ENCODE peak calls at places on chromosomes 12 and 14, in seven cellular contexts. One of them, this sample, is unnamed.

GRCh38 chr12:122437656-122438121 is 15.2 kb upstream of the CLIP1 start:
- DNase-seq in fibroblast of lung: peak; percentile 83
- DNase-seq in adrenal gland: peak; percentile 83
- DNase-seq in right atrium auricular region: peak; percentile 73
- DNase-seq in IMR-90: peak; percentile 84
- DNase-seq in keratinocyte: no peak
- DNase-seq in upper lobe of right lung: peak; percentile 65
- DNase-seq in this sample: no peak

GRCh38 chr12:113271853-113272561 is 50.7 kb downstream of the TPCN1 start:
- DNase-seq in adrenal gland: peak; percentile 92
- DNase-seq in keratinocyte: no peak
- DNase-seq in fibroblast of lung: peak; percentile 80
- DNase-seq in upper lobe of right lung: peak; percentile 85
- DNase-seq in IMR-90: peak; percentile 83
- DNase-seq in right atrium auricular region: peak; percentile 94
- DNase-seq in this sample: no peak

GRCh38 chr12:80187660-80188090 is 88.3 kb downstream of the OTOGL start:
- DNase-seq in keratinocyte: no peak
- DNase-seq in upper lobe of right lung: no peak
- DNase-seq in right atrium auricular region: no peak
- DNase-seq in adrenal gland: peak; percentile 38
- DNase-seq in IMR-90: peak; percentile 41
- DNase-seq in fibroblast of lung: peak; percentile 67
- DNase-seq in this sample: no peak

GRCh38 chr12:129788506-129788905 is 115.3 kb downstream of the TMEM132D start:
- DNase-seq in keratinocyte: no peak
- DNase-seq in upper lobe of right lung: no peak
- DNase-seq in IMR-90: no peak
- DNase-seq in fibroblast of lung: peak; percentile 83
- DNase-seq in adrenal gland: no peak
- DNase-seq in right atrium auricular region: no peak
- DNase-seq in this sample: no peak

GRCh38 chr14:71143391-71144290 is 236.4 kb downstream of the PCNX1 start:
- DNase-seq in upper lobe of right lung: no peak
- DNase-seq in IMR-90: peak; percentile 80
- DNase-seq in adrenal gland: peak; percentile 74
- DNase-seq in right atrium auricular region: no peak
- DNase-seq in keratinocyte: peak; percentile 93
- DNase-seq in fibroblast of lung: peak; percentile 94
- DNase-seq in this sample: no peak

GRCh38 chr14:42742084-42742483 is 1135.4 kb downstream of the LRFN5 start:
- DNase-seq in right atrium auricular region: no peak
- DNase-seq in keratinocyte: no peak
- DNase-seq in adrenal gland: no peak
- DNase-seq in fibroblast of lung: no peak
- DNase-seq in IMR-90: no peak
- DNase-seq in upper lobe of right lung: no peak
- DNase-seq in this sample: no peak

GRCh38 chr12:75908961-75909699 is 122.4 kb downstream of the PHLDA1 start:
- DNase-seq in fibroblast of lung: peak; percentile 79
- DNase-seq in IMR-90: peak; percentile 82
- DNase-seq in adrenal gland: peak; percentile 83
- DNase-seq in right atrium auricular region: peak; percentile 62
- DNase-seq in keratinocyte: no peak
- DNase-seq in upper lobe of right lung: no peak
- DNase-seq in this sample: no peak

GRCh38 chr12:112992541-112993398 is 14.5 kb downstream of the OAS2 start:
- DNase-seq in fibroblast of lung: peak; percentile 32
- DNase-seq in right atrium auricular region: peak; percentile 68
- DNase-seq in upper lobe of right lung: no peak
- DNase-seq in adrenal gland: peak; percentile 81
- DNase-seq in keratinocyte: peak; percentile 41
- DNase-seq in IMR-90: peak; percentile 53
- DNase-seq in this sample: no peak

GRCh38 chr12:8018666-8019581 is 13.6 kb upstream of the FOXJ2 start:
- DNase-seq in upper lobe of right lung: no peak
- DNase-seq in keratinocyte: no peak
- DNase-seq in adrenal gland: no peak
- DNase-seq in fibroblast of lung: peak; percentile 16
- DNase-seq in right atrium auricular region: no peak
- DNase-seq in IMR-90: no peak
- DNase-seq in this sample: no peak

GRCh38 chr14:104357689-104358527 is 219.5 kb downstream of the KIF26A start:
- DNase-seq in IMR-90: no peak
- DNase-seq in keratinocyte: no peak
- DNase-seq in right atrium auricular region: no peak
- DNase-seq in fibroblast of lung: no peak
- DNase-seq in upper lobe of right lung: peak; percentile 48
- DNase-seq in adrenal gland: no peak
- DNase-seq in this sample: peak; percentile 22

DNA sequence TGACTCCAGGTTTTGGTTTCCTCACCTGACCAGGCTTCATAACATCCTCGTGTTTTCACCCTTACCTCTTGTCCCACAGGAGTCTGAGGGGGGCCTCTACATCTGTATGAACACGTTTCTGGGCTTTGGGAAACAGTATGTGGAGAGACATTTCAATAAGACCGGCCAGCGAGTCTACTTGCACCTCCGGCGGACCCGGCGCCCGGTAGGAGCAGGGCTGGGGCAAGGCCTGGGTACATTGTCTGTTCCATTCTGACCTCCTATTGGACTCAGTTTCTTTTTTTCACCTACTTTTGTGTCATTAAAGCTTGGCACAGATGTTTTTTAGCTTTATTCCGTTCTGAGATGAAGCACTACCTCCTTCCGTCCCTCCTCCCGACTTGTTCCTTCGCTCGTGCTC is 3.4 kb downstream of the USP5 start:
- DNase-seq in fibroblast of lung: no peak
- DNase-seq in right atrium auricular region: no peak
- DNase-seq in adrenal gland: no peak
- DNase-seq in IMR-90: no peak
- DNase-seq in keratinocyte: no peak
- DNase-seq in upper lobe of right lung: no peak
- DNase-seq in this sample: no peak
- TF ChIP-seq CTCF in fibroblast of lung: no peak
- TF ChIP-seq CTCF in right atrium auricular region: no peak
- TF ChIP-seq CTCF in adrenal gland: no peak
- TF ChIP-seq CTCF in IMR-90: no peak
- TF ChIP-seq CTCF in keratinocyte: no peak
- TF ChIP-seq CTCF in upper lobe of right lung: no peak
- TF ChIP-seq CTCF in this sample: no peak

GRCh38 chr14:99479903-99480855 is 480 bp downstream of the SETD3 start:
- DNase-seq in IMR-90: peak; percentile 65
- DNase-seq in fibroblast of lung: peak; percentile 73
- DNase-seq in upper lobe of right lung: peak; percentile 91
- DNase-seq in keratinocyte: no peak
- DNase-seq in right atrium auricular region: peak; percentile 70
- DNase-seq in adrenal gland: peak; percentile 69
- DNase-seq in this sample: peak; percentile 70
- H3K4me1 ChIP-seq in IMR-90: peaks cover 7% of the 10 kb centered on the region
- H3K4me1 ChIP-seq in fibroblast of lung: no peaks in the 10 kb centered on the region
- H3K4me1 ChIP-seq in upper lobe of right lung: peaks cover 45% of the 10 kb centered on the region
- H3K4me1 ChIP-seq in keratinocyte: peaks cover 40% of the 10 kb centered on the region
- H3K4me1 ChIP-seq in right atrium auricular region: no peaks in the 10 kb centered on the region
- H3K4me1 ChIP-seq in adrenal gland: peaks cover 57% of the 10 kb centered on the region
- H3K4me1 ChIP-seq in this sample: peaks cover 15% of the 10 kb centered on the region

DNA sequence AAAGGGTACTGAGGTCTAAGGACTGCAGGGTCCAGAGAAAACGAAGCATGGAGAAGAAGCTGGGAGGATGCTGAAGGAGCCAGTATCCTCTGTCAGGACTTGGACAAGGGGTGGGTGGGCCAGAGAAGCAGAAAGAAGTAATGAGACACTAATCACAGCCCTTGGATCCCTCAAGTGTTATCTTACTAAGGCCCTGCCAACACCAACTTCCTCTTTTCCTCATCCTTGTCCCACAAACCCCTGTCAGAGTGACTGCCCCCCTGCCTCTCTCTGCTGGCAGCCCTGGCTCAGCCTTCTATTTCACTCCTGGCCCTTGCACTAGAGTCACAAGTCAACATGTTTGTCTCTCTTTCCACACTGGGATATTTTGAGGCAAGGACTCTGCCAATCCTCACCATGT is 3.8 kb upstream of the ASIC1 start:
- DNase-seq in adrenal gland: no peak
- DNase-seq in upper lobe of right lung: no peak
- DNase-seq in fibroblast of lung: no peak
- DNase-seq in keratinocyte: no peak
- DNase-seq in IMR-90: no peak
- DNase-seq in right atrium auricular region: no peak
- DNase-seq in this sample: no peak
- TF ChIP-seq CTCF in adrenal gland: no peak
- TF ChIP-seq CTCF in upper lobe of right lung: no peak
- TF ChIP-seq CTCF in fibroblast of lung: no peak
- TF ChIP-seq CTCF in keratinocyte: no peak
- TF ChIP-seq CTCF in IMR-90: no peak
- TF ChIP-seq CTCF in right atrium auricular region: no peak
- TF ChIP-seq CTCF in this sample: no peak

DNA sequence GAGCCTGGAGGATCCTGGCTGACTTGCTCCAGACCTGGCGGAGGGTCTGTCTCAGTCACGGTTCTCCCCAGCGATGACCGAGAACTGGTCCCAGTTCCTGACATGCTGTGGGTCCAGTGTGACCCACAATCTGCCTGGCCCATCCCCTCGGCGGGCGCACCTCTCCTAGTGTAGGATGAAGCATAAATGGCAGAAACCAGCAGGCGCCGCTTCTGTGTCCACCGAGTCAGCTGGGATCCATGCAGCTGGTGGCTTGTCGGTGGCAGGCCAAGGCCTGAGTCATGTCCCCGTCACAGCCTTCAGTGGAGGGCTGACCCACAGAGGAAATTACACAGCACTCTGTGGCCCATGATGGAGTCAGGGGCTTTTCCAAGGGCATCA is 38.5 kb downstream of the NFKBIA start:
- DNase-seq in fibroblast of lung: peak; percentile 72
- DNase-seq in right atrium auricular region: no peak
- DNase-seq in IMR-90: peak; percentile 74
- DNase-seq in upper lobe of right lung: no peak
- DNase-seq in adrenal gland: peak; percentile 87
- DNase-seq in keratinocyte: no peak
- DNase-seq in this sample: peak; percentile 92
- H3K4me1 ChIP-seq in fibroblast of lung: peaks cover 30% of the 10 kb centered on the region
- H3K4me1 ChIP-seq in right atrium auricular region: no peaks in the 10 kb centered on the region
- H3K4me1 ChIP-seq in IMR-90: peaks cover 38% of the 10 kb centered on the region
- H3K4me1 ChIP-seq in upper lobe of right lung: peaks cover 33% of the 10 kb centered on the region
- H3K4me1 ChIP-seq in adrenal gland: peaks cover 24% of the 10 kb centered on the region
- H3K4me1 ChIP-seq in keratinocyte: peaks cover 26% of the 10 kb centered on the region
- H3K4me1 ChIP-seq in this sample: peaks cover 28% of the 10 kb centered on the region

GRCh38 chr12:120879711-120880300 is 24.4 kb downstream of the SPPL3 start:
- DNase-seq in keratinocyte: no peak
- DNase-seq in fibroblast of lung: peak; percentile 6
- DNase-seq in upper lobe of right lung: no peak
- DNase-seq in adrenal gland: no peak
- DNase-seq in IMR-90: no peak
- DNase-seq in right atrium auricular region: no peak
- DNase-seq in this sample: no peak
- TF ChIP-seq CTCF in keratinocyte: no peak
- TF ChIP-seq CTCF in fibroblast of lung: no peak
- TF ChIP-seq CTCF in upper lobe of right lung: no peak
- TF ChIP-seq CTCF in adrenal gland: no peak
- TF ChIP-seq CTCF in IMR-90: no peak
- TF ChIP-seq CTCF in right atrium auricular region: no peak
- TF ChIP-seq CTCF in this sample: no peak

This sample was measured in left lung.